ENCODE peak calls at places on chromosomes 12 and 14, in seven cellular contexts. I is ACHN; Z is naive thymus-derived CD8-positive, alpha-beta T cell; D is EL; X is GM10248; H is non-pigmented ciliary epithelial cell; S is NCI-H69. G is an unnamed sample.

GRCh38 chr14:94011795-94012194 is 14.3 kb upstream of the OTUB2 start:
- DNase-seq in I (peak), Z (peak), D (peak), X (no peak), H (no peak), S (peak), G (peak)

GRCh38 chr14:79638647-79639266 is 572.5 kb downstream of the DIO2 start:
- DNase-seq in I (no peak), Z (no peak), D (no peak), X (no peak), H (no peak), S (peak), G (no peak)

GRCh38 chr12:16530268-16530865 is 75.6 kb downstream of the LMO3 start:
- DNase-seq in I (no peak), Z (no peak), D (no peak), X (no peak), H (no peak), S (peak), G (no peak)

GRCh38 chr14:65287264-65288131 is 125.0 kb upstream of the FUT8 start:
- DNase-seq in I (no peak), Z (peak), D (no peak), X (peak), H (no peak), S (no peak), G (peak)

GRCh38 chr12:47964102-47964723 is 817 bp downstream of the TMEM106C start:
- DNase-seq in I (peak), Z (no peak), D (peak), X (no peak), H (no peak), S (peak), G (peak)

GRCh38 chr12:89756638-89757321 is 48.1 kb upstream of the ATP2B1 start:
- DNase-seq in I (peak), Z (no peak), D (peak), X (peak), H (peak), S (peak), G (peak)

GRCh38 chr12:47903151-47903611 is 1.6 kb downstream of the VDR start:
- DNase-seq in I (peak), Z (no peak), D (peak), X (peak), H (peak), S (peak), G (no peak)

GRCh38 chr14:34604990-34605389 is 25.0 kb downstream of the SNX6 start:
- DNase-seq in I (no peak), Z (no peak), D (no peak), X (no peak), H (no peak), S (no peak), G (no peak)

GRCh38 chr12:51773145-51773869 is 75.2 kb downstream of the FIGNL2 start:
- DNase-seq in I (peak), Z (no peak), D (peak), X (no peak), H (no peak), S (no peak), G (no peak)

GRCh38 chr14:33782923-33783322 is 168.0 kb downstream of the EGLN3 start:
- DNase-seq in I (no peak), Z (no peak), D (no peak), X (no peak), H (no peak), S (peak), G (no peak)

GRCh38 chr12:116677202-116677651 is 60.6 kb downstream of the SPRING1 start:
- DNase-seq in I (no peak), Z (no peak), D (no peak), X (peak), H (no peak), S (peak), G (no peak)

GRCh38 chr14:70660967-70661871 is 19.5 kb downstream of the TTC9 start:
- DNase-seq in I (no peak), Z (peak), D (no peak), X (no peak), H (no peak), S (peak), G (peak)

GRCh38 chr12:2930865-2931264 is 28.3 kb upstream of the TEAD4 start:
- DNase-seq in I (no peak), Z (no peak), D (no peak), X (no peak), H (no peak), S (no peak), G (no peak)

GRCh38 chr12:10304161-10304574 is 3.5 kb upstream of the KLRD1 start:
- DNase-seq in I (no peak), Z (no peak), D (peak), X (no peak), H (peak), S (no peak), G (no peak)

GRCh38 chr12:3972576-3972975 is 99.4 kb upstream of the PARP11 start:
- DNase-seq in I (no peak), Z (peak), D (no peak), X (no peak), H (no peak), S (no peak), G (no peak)

G was measured in OCI-LY7.